ENCODE peak calls at places on chromosomes 7 and 10, in nine cellular contexts. Y is glutamatergic neuron; U is bronchial epithelial cell; L is GM12891; K is SW480; M is amygdala; A is lower leg skin; X is activated CD4-positive, alpha-beta T cell treated with anti-CD3 and anti-CD28 coated beads for 48 hours; D is endodermal cell. H is an unnamed sample.
A peak's percentile ranks its signal among the peaks of the same experiment; 100 is the strongest.

GRCh38 chr10:13758302-13758701 is 171.5 kb downstream of the PRPF18 start:
- DNase-seq in Y (peak; percentile 47), U (peak; percentile 92), L (no peak), K (no peak), M (no peak), A (no peak), X (no peak), D (peak; percentile 66), H (peak; percentile 70)

GRCh38 chr10:110207805-110208613 is 604 bp downstream of the MXI1 start:
- DNase-seq in Y (peak; percentile 61), U (peak; percentile 12), L (peak; percentile 29), K (peak; percentile 58), M (peak; percentile 20), A (peak; percentile 42), X (peak; percentile 60), D (peak; percentile 86), H (peak; percentile 17)

GRCh38 chr7:43768201-43768893 is 9.9 kb downstream of the BLVRA start:
- DNase-seq in Y (no peak), U (no peak), L (no peak), K (no peak), M (no peak), A (no peak), X (no peak), D (peak; percentile 48), H (no peak)

GRCh38 chr10:95560288-95561199 is 627 bp downstream of the SORBS1 start:
- DNase-seq in Y (peak; percentile 60), U (no peak), L (peak; percentile 60), K (peak; percentile 64), M (peak; percentile 32), A (peak; percentile 25), X (peak; percentile 52), D (peak; percentile 88), H (peak; percentile 22)

GRCh38 chr7:118627467-118627866 is 403.0 kb downstream of the ANKRD7 start:
- DNase-seq in Y (no peak), U (no peak), L (no peak), K (no peak), M (no peak), A (no peak), X (no peak), D (no peak), H (no peak)

GRCh38 chr7:68439897-68440296 is 1158.4 kb upstream of the AUTS2 start:
- DNase-seq in Y (no peak), U (no peak), L (no peak), K (no peak), M (no peak), A (no peak), X (no peak), D (no peak), H (no peak)

GRCh38 chr10:104085801-104086400 is at the start of gene COL17A1:
- DNase-seq in Y (no peak), U (peak; percentile 88), L (no peak), K (no peak), M (no peak), A (no peak), X (no peak), D (no peak), H (no peak)

GRCh38 chr10:16964571-16965241 is 147.5 kb upstream of the RSU1 start:
- DNase-seq in Y (no peak), U (no peak), L (no peak), K (no peak), M (no peak), A (no peak), X (no peak), D (no peak), H (no peak)

GRCh38 chr10:42975558-42976352 is 101.1 kb upstream of the RET start:
- DNase-seq in Y (peak; percentile 20), U (no peak), L (no peak), K (no peak), M (no peak), A (no peak), X (peak; percentile 2), D (peak; percentile 66), H (no peak)

GRCh38 chr10:79060641-79061255 is 8.0 kb upstream of the ZMIZ1 start:
- DNase-seq in Y (peak; percentile 1), U (no peak), L (no peak), K (no peak), M (no peak), A (no peak), X (no peak), D (peak; percentile 42), H (no peak)

GRCh38 chr10:14698487-14699170 is 76.1 kb downstream of the FAM107B start:
- DNase-seq in Y (no peak), U (peak; percentile 54), L (no peak), K (no peak), M (no peak), A (peak; percentile 17), X (no peak), D (no peak), H (peak; percentile 83)

GRCh38 chr7:30222519-30223213 is 61.7 kb upstream of the ZNRF2 start:
- DNase-seq in Y (no peak), U (no peak), L (no peak), K (no peak), M (no peak), A (no peak), X (peak; percentile 13), D (no peak), H (no peak)

GRCh38 chr7:99499356-99499712 is 747 bp downstream of the ZNF394 start:
- DNase-seq in Y (no peak), U (peak; percentile 27), L (no peak), K (peak; percentile 42), M (no peak), A (no peak), X (no peak), D (no peak), H (no peak)

GRCh38 chr10:625751-626711 is 63.4 kb downstream of the DIP2C start:
- DNase-seq in Y (no peak), U (no peak), L (no peak), K (no peak), M (no peak), A (no peak), X (no peak), D (peak; percentile 43), H (no peak)

GRCh38 chr7:85734823-85735222 is 548.0 kb upstream of the SEMA3D start:
- DNase-seq in Y (no peak), U (no peak), L (no peak), K (no peak), M (no peak), A (no peak), X (no peak), D (no peak), H (no peak)

GRCh38 chr10:3782456-3783312 is 2.3 kb downstream of the KLF6 start:
- DNase-seq in Y (no peak), U (peak; percentile 82), L (no peak), K (peak; percentile 81), M (no peak), A (peak; percentile 84), X (peak; percentile 49), D (peak; percentile 63), H (peak; percentile 96)

GRCh38 chr7:72818663-72819366 is 9.2 kb downstream of the TYW1B start:
- DNase-seq in Y (no peak), U (no peak), L (no peak), K (no peak), M (no peak), A (no peak), X (no peak), D (no peak), H (no peak)

GRCh38 chr7:100431286-100431735 is 1.7 kb downstream of the MEPCE start:
- DNase-seq in Y (no peak), U (no peak), L (no peak), K (no peak), M (no peak), A (no peak), X (no peak), D (peak; percentile 49), H (no peak)

GRCh38 chr7:24715171-24715570 is 42.1 kb downstream of the GSDME start:
- DNase-seq in Y (no peak), U (no peak), L (no peak), K (no peak), M (no peak), A (no peak), X (no peak), D (no peak), H (no peak)